ENCODE peak calls at places on chromosomes 7 and 10, in five cellular contexts. U, Z, H, V and P are unnamed samples.

GRCh38 chr10:78865518-78865835 is 203.3 kb upstream of the ZMIZ1 start:
- DNase-seq in H (no peak), V (peak), Z (no peak), U (no peak), P (no peak)

GRCh38 chr10:119538632-119539358 is 3.7 kb downstream of the RGS10 start:
- DNase-seq in Z (no peak), V (no peak), H (no peak), U (no peak), P (no peak)

GRCh38 chr10:121326905-121327304 is 271.3 kb downstream of the FGFR2 start:
- DNase-seq in H (no peak), Z (no peak), V (no peak), U (no peak), P (no peak)

GRCh38 chr7:2242541-2243482 is 786 bp downstream of the NUDT1 start:
- DNase-seq in U (peak), Z (peak), V (no peak), H (no peak), P (peak)

GRCh38 chr7:133551471-133551870 is 298.6 kb downstream of the EXOC4 start:
- DNase-seq in U (no peak), H (no peak), V (no peak), Z (no peak), P (no peak)

GRCh38 chr10:69060127-69060798 is 27.6 kb upstream of the SRGN start:
- DNase-seq in V (no peak), Z (no peak), H (no peak), U (no peak), P (no peak)

GRCh38 chr7:151148319-151149259 is 18.9 kb downstream of the GBX1 start:
- DNase-seq in U (peak), Z (no peak), V (no peak), H (no peak), P (no peak)

GRCh38 chr7:108265007-108265406 is 134.8 kb upstream of the LAMB4 start:
- DNase-seq in U (no peak), V (no peak), Z (no peak), H (no peak), P (no peak)

GRCh38 chr10:125064681-125065492 is 95.5 kb downstream of the CTBP2 start:
- DNase-seq in Z (peak), H (no peak), U (no peak), V (no peak), P (peak)

GRCh38 chr10:12195281-12195602 is 449 bp downstream of the NUDT5 start:
- DNase-seq in Z (no peak), H (no peak), V (no peak), U (no peak), P (no peak)
- H3K27ac ChIP-seq in Z (peak), H (peak), V (peak), U (peak), P (peak)

DNA sequence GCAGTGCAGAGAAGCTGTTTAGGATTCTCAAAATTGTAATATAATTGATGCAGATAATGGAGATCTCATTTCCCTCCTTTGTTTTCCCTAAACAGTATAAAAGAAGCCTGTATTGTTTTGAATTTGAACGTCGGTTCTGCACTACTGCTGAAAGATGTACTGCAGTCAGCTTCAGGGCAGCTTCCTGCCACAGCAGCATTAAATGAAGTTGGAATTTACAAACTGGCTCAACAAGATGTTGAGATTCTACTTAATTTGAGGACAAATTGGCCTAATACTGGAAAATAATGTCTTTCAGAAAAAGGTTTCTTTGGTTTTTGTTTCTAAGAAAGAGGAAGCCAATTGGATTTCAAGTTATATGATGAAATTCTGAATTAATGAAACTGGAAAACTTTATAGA is 14.3 kb downstream of the EFCAB10 start:
- DNase-seq in V (no peak), Z (no peak), H (no peak), U (no peak), P (no peak)
- H3K27ac ChIP-seq in V (no peak), Z (no peak), H (no peak), U (no peak), P (no peak)

GRCh38 chr10:16995867-16996529 is 133.6 kb downstream of the CUBN start:
- DNase-seq in Z (peak), H (no peak), V (no peak), U (no peak), P (no peak)
- H3K27ac ChIP-seq in Z (no peak), H (peak), V (no peak), U (no peak), P (no peak)

GRCh38 chr7:98378210-98378819 is 22.6 kb downstream of the BAIAP2L1 start:
- DNase-seq in H (no peak), V (no peak), U (no peak), Z (no peak), P (no peak)
- H3K27ac ChIP-seq in H (no peak), V (no peak), U (no peak), Z (no peak), P (no peak)

DNA sequence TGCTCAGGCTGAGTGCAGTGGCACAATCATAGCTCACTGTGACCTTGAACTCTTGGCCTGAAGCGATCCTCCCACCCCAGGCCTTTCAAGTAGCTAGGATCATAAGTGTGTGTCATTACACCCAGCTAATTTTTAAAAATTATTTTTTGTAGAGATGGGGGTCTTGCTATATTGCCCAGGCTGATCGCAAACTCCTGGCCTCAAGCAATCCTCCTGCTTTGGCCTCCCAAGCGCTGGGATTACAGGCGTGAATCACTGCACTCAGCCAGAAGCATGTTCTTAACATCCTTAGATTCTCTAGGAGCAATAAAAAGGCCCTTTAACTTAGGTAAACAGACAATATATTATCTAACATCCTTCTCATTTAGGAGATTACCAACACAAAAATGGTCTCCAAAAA is 38.3 kb upstream of the EFCAB10 start:
- DNase-seq in V (no peak), Z (no peak), U (no peak), H (no peak), P (no peak)
- H3K27ac ChIP-seq in V (no peak), Z (no peak), U (no peak), H (no peak), P (no peak)

GRCh38 chr7:102096706-102097427 is 189.8 kb upstream of the SH2B2 start:
- DNase-seq in U (peak), H (no peak), Z (no peak), V (no peak), P (peak)
- H3K27ac ChIP-seq in U (peak), H (no peak), Z (no peak), V (no peak), P (no peak)